ENCODE peak calls at places on chromosomes 3 and 15, in four cellular contexts. E is SK-N-SH, T is A549, G is GM12878. D is an unnamed sample.

GRCh38 chr15:96160800-96161199 is 169.7 kb upstream of the NR2F2 start:
- DNase-seq in E (no peak), T (no peak), G (no peak), D (no peak)

GRCh38 chr15:95616306-95616705 is 714.2 kb upstream of the NR2F2 start:
- DNase-seq in E (no peak), T (no peak), G (no peak), D (no peak)

GRCh38 chr3:58414538-58415197 is 19.0 kb downstream of the PDHB start:
- DNase-seq in E (peak; percentile 66), T (peak; percentile 26), G (no peak), D (peak; percentile 38)

GRCh38 chr15:60727260-60727659 is 248.3 kb upstream of the ICE2 start:
- DNase-seq in E (no peak), T (no peak), G (no peak), D (peak; percentile 61)

GRCh38 chr3:140416686-140417085 is 261.2 kb upstream of the TRIM42 start:
- DNase-seq in E (no peak), T (no peak), G (no peak), D (no peak)

GRCh38 chr3:55877703-55878102 is 390.6 kb upstream of the WNT5A start:
- DNase-seq in E (no peak), T (no peak), G (no peak), D (no peak)

GRCh38 chr15:94855018-94855408 is 623.7 kb downstream of the MCTP2 start:
- DNase-seq in E (no peak), T (no peak), G (no peak), D (no peak)

GRCh38 chr3:146421814-146422748 is 47.3 kb downstream of the PLSCR2 start:
- DNase-seq in E (no peak), T (peak; percentile 15), G (no peak), D (no peak)

GRCh38 chr3:149401215-149401925 is 23.9 kb upstream of the TM4SF1 start:
- DNase-seq in E (no peak), T (no peak), G (no peak), D (peak; percentile 97)

GRCh38 chr3:69665026-69665739 is 74.1 kb upstream of the MITF start:
- DNase-seq in E (peak; percentile 56), T (peak; percentile 30), G (no peak), D (no peak)

GRCh38 chr3:95612611-95613010 is 1201.8 kb upstream of the EPHA6 start:
- DNase-seq in E (no peak), T (no peak), G (no peak), D (no peak)
- TF ChIP-seq CHD2 in E (no peak), T (no peak), G (no peak), D (no peak)

GRCh38 chr3:159711560-159712333 is 276.9 kb upstream of the IL12A start:
- DNase-seq in E (peak; percentile 16), T (peak; percentile 18), G (no peak), D (no peak)
- TF ChIP-seq CHD2 in E (no peak), T (no peak), G (no peak), D (no peak)

GRCh38 chr3:190064112-190064511 is 56.6 kb downstream of the P3H2 start:
- DNase-seq in E (no peak), T (peak; percentile 15), G (no peak), D (no peak)
- TF ChIP-seq CHD2 in E (no peak), T (no peak), G (no peak), D (no peak)

GRCh38 chr3:132660745-132661067 is 577 bp downstream of the UBA5 start:
- DNase-seq in E (peak; percentile 13), T (no peak), G (no peak), D (no peak)

GRCh38 chr3:132659000-132659369 is 624 bp downstream of the ACAD11 start:
- DNase-seq in E (no peak), T (no peak), G (no peak), D (no peak)

GRCh38 chr3:132660056-132660744 is at the start of gene UBA5:
- DNase-seq in E (peak; percentile 81), T (peak; percentile 56), G (peak; percentile 30), D (peak; percentile 32)

GRCh38 chr3:132657869-132658747 is 1.5 kb downstream of the ACAD11 start:
- DNase-seq in E (no peak), T (no peak), G (no peak), D (peak; percentile 84)

DNA sequence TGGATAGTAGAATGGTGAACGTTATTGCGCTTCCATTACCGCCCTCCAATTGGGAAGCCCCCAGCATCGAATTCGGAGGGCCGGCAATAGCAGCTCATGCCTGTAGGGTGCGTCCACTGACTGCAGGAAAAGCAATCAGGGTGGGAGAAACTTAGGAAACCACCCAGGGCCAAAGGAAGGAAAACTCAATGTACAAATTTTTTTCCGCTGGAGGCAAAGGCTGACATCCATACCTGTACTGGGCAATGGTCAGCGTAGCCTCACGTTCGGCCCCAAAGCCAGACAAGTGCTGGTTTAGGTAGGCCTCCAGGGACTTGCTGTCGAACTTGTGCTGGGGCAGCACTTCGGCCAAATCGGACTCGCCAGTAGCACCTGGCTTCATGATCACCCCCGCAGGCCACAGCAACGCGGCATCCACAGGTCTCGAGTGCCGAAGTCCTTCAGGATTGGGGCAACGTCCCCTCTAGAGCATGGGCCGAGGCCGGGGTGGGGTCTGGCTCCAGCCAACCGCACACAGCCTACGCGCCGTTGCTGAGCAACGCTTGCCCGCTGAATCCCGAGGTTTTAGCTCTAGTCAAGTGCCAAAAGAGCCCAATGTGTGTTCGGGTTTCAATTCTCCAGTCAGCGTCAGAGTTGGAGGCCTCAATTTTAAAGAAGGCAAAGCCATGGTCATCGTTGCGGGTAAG is at the start of gene ACAD11:
- DNase-seq in E (peak; percentile 80), T (peak; percentile 63), G (peak; percentile 35), D (peak; percentile 57)
- TF ChIP-seq CHD2 in E (no peak), T (no peak), G (no peak), D (no peak)

DNA sequence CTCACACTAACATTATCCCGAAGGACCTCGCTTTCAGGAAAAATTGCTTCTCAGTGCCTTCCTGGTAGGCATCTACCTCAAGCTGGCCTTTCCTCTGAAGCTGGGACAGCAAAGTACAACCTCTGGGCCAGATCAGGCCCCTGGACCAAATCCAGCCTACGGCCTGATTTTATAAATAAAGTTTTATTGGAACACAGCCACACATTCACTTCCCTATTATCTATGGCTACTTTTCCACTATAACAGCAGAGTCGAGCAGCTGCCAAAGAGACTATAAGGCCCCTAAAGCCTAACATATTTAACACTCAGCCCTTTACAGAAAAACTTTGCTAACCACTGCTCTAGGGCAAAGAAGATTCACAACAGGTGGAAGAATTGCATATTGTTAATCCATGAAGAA is 554.3 kb downstream of the NTRK3 start:
- DNase-seq in E (no peak), T (no peak), G (no peak), D (no peak)
- TF ChIP-seq CHD2 in E (no peak), T (no peak), G (no peak), D (no peak)

DNA sequence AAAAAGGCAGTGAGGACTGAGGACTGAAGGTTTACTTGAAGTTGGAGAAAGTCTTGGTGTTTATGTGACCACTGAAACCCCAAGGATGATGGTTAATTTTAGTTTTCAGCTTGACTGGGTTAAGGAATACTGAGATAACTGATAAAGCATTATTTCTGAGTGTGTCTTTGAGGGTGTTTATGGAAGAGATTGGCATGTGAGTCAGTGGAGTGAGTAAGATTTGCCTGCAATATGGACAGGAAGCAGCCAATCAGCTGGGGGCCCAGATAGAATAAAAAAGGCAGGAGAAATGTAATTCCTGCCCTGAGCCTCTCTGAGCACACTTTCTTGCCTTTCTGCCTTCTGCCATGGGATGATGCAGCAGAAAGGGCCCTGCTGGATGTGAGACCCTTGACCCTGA is 92.4 kb downstream of the KBTBD8 start:
- DNase-seq in E (no peak), T (no peak), G (no peak), D (no peak)
- TF ChIP-seq CHD2 in E (no peak), T (no peak), G (no peak), D (no peak)

DNA sequence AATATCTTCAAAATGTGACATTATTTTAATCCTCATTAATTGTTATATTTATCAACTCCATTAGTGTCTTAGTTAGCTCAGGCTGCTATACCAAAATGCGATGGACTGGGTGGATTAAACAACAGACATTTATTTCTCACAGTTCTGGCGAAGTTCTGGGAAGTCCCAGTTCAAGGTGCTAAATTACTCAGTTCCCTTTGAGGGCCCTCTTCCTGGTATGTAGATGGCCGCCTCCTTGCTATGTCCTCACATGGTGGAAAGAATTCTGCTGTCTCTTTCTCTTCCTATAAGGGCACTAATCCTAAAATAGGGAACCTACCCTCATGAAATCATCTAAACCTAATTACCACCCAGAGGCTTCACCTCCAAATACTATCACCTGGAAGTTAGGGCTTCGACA is 38.8 kb upstream of the DUT start:
- DNase-seq in E (no peak), T (no peak), G (no peak), D (no peak)
- TF ChIP-seq CHD2 in E (no peak), T (no peak), G (no peak), D (no peak)

GRCh38 chr3:61442696-61443095 is 118.7 kb upstream of the PTPRG start:
- DNase-seq in E (no peak), T (no peak), G (no peak), D (no peak)
- TF ChIP-seq CHD2 in E (no peak), T (no peak), G (no peak), D (no peak)